ENCODE peak calls at places on chromosomes 1 and 21, in seven cellular contexts. V is dorsolateral prefrontal cortex; O is stimulated activated CD8-positive, alpha-beta memory T cell treated with anti-CD3 and anti-CD28 coated beads, Interleukin-4, amount 100 ng/mL, for 1 hour; A is activated T-cell treated with anti-CD3 and anti-CD28 coated beads for 1 hour; H is AG10803; L is heart right ventricle; R is NCI-H2081. E is an unnamed sample.

GRCh38 chr21:14918542-14918941 is 146.3 kb downstream of the NRIP1 start:
- DNase-seq in A (no peak), V (no peak), H (peak; percentile 46), R (no peak), L (no peak), O (no peak), E (no peak)

GRCh38 chr1:41874350-41874749 is 44.4 kb downstream of the HIVEP3 start:
- DNase-seq in H (no peak), A (no peak), O (no peak), R (no peak), L (no peak), V (no peak), E (no peak)

GRCh38 chr1:182909578-182909977 is 43.4 kb downstream of the SHCBP1L start:
- DNase-seq in O (no peak), H (no peak), R (no peak), V (no peak), A (no peak), L (no peak), E (peak; percentile 26)

GRCh38 chr1:243763806-243764205 is 86.2 kb downstream of the AKT3 start:
- DNase-seq in A (no peak), H (no peak), V (no peak), O (no peak), L (no peak), R (no peak), E (no peak)

GRCh38 chr1:114105401-114105979 is 48.2 kb downstream of the SYT6 start:
- DNase-seq in L (no peak), R (no peak), H (peak; percentile 7), A (no peak), V (no peak), O (no peak), E (no peak)

GRCh38 chr21:35019631-35020032 is 29.5 kb downstream of the RUNX1 start:
- DNase-seq in R (no peak), A (no peak), L (no peak), V (no peak), O (no peak), H (no peak), E (no peak)

GRCh38 chr21:32483293-32483595 is 70.7 kb downstream of the EVA1C start:
- DNase-seq in O (no peak), L (no peak), V (no peak), H (no peak), A (no peak), R (no peak), E (no peak)

GRCh38 chr1:67716800-67717199 is 31.8 kb downstream of the GADD45A start:
- DNase-seq in O (no peak), L (no peak), A (no peak), R (no peak), H (peak; percentile 75), V (no peak), E (peak; percentile 33)

GRCh38 chr21:34881421-34881820 is 167.7 kb downstream of the RUNX1 start:
- DNase-seq in R (no peak), O (no peak), A (no peak), H (peak; percentile 68), V (no peak), L (no peak), E (no peak)

GRCh38 chr1:170881268-170882265 is 53.8 kb upstream of the MROH9 start:
- DNase-seq in O (no peak), V (no peak), L (peak; percentile 9), R (peak; percentile 45), A (no peak), H (peak; percentile 64), E (peak; percentile 6)

GRCh38 chr1:94025383-94026340 is 95.3 kb downstream of the ABCA4 start:
- DNase-seq in O (no peak), R (peak; percentile 47), L (peak; percentile 58), H (peak; percentile 75), A (no peak), V (no peak), E (no peak)

GRCh38 chr21:46518983-46519583 is 60.4 kb downstream of the DIP2A start:
- DNase-seq in V (no peak), A (no peak), L (no peak), O (no peak), H (no peak), R (no peak), E (no peak)